ENCODE peak calls at places on chromosomes 5 and 9, in ten cellular contexts. Y is adipocyte; Q is A549; U is T follicular helper cell; F is stimulated activated CD4-positive, alpha-beta T cell treated with anti-CD3 and anti-CD28 coated beads, Interleukin-1b, Interleukin-23, amount 100 ng/mL, for 24 hours; C is natural killer cell; E is cardiac muscle cell; H is effector memory CD4-positive, alpha-beta T cell; O is tibial artery; L is globus pallidus. G is an unnamed sample.

GRCh38 chr5:72106922-72107873 is at the start of gene MAP1B:
- DNase-seq in Y (peak), Q (peak), U (no peak), F (no peak), C (no peak), E (peak), H (no peak), O (peak), L (peak), G (peak)

GRCh38 chr5:142677212-142677611 is 8.7 kb downstream of the FGF1 start:
- DNase-seq in Y (no peak), Q (no peak), U (no peak), F (no peak), C (no peak), E (no peak), H (no peak), O (no peak), L (no peak), G (no peak)

GRCh38 chr5:121967187-121967586 is 5.4 kb downstream of the SRFBP1 start:
- DNase-seq in Y (peak), Q (no peak), U (no peak), F (no peak), C (no peak), E (peak), H (no peak), O (no peak), L (no peak), G (no peak)

GRCh38 chr5:171310816-171311697 is 2.0 kb downstream of the TLX3 start:
- DNase-seq in Y (peak), Q (no peak), U (no peak), F (no peak), C (no peak), E (peak), H (no peak), O (peak), L (no peak), G (no peak)

GRCh38 chr9:127437497-127438264 is 13.5 kb downstream of the ZNF79 start:
- DNase-seq in Y (no peak), Q (no peak), U (no peak), F (no peak), C (no peak), E (no peak), H (peak), O (no peak), L (no peak), G (no peak)

GRCh38 chr5:134435525-134435924 is 23.8 kb upstream of the CDKN2AIPNL start:
- DNase-seq in Y (peak), Q (no peak), U (no peak), F (no peak), C (no peak), E (no peak), H (no peak), O (no peak), L (no peak), G (no peak)

GRCh38 chr5:52580921-52581320 is 206.8 kb upstream of the ITGA1 start:
- DNase-seq in Y (no peak), Q (no peak), U (no peak), F (no peak), C (no peak), E (peak), H (no peak), O (no peak), L (no peak), G (no peak)

GRCh38 chr9:123807241-123807640 is 122.7 kb downstream of the DENND1A start:
- DNase-seq in Y (no peak), Q (no peak), U (no peak), F (no peak), C (no peak), E (peak), H (no peak), O (no peak), L (no peak), G (no peak)

GRCh38 chr5:7325975-7326911 is 69.7 kb upstream of the ADCY2 start:
- DNase-seq in Y (no peak), Q (no peak), U (no peak), F (no peak), C (no peak), E (no peak), H (no peak), O (no peak), L (no peak), G (no peak)

G was measured in right atrium auricular region.